ENCODE peak calls at places on chromosomes 3 and 15, in four cellular contexts. R is body of pancreas, Z is upper lobe of left lung, T is PC-9. D is an unnamed sample. For H3K4me1, the result is how much of the 10 kb centered on the place peaks cover.

GRCh38 chr3:54712539-54712938 is 215.3 kb downstream of the LRTM1 start:
- DNase-seq in R (no peak), Z (no peak), T (no peak), D (no peak)

GRCh38 chr3:112360574-112360973 is 27.6 kb downstream of the CD200 start:
- DNase-seq in R (peak), Z (peak), T (no peak), D (no peak)

GRCh38 chr3:4849136-4849535 is 130.1 kb upstream of the BHLHE40 start:
- DNase-seq in R (no peak), Z (no peak), T (no peak), D (no peak)

GRCh38 chr3:154795582-154795981 is 284.5 kb upstream of the MME start:
- DNase-seq in R (no peak), Z (peak), T (no peak), D (peak)

GRCh38 chr15:63473749-63473998 is 30.7 kb upstream of the USP3 start:
- DNase-seq in R (no peak), Z (no peak), T (no peak), D (no peak)

GRCh38 chr3:161171113-161171512 is 50.0 kb upstream of the NMD3 start:
- DNase-seq in R (no peak), Z (peak), T (no peak), D (peak)

GRCh38 chr3:44993471-44994205 is 17.6 kb downstream of the EXOSC7 start:
- DNase-seq in R (no peak), Z (no peak), T (peak), D (peak)

GRCh38 chr15:38486946-38487345 is 33.0 kb downstream of the FAM98B start:
- DNase-seq in R (no peak), Z (no peak), T (no peak), D (peak)

GRCh38 chr3:41580274-41580959 is 381.1 kb downstream of the CTNNB1 start:
- DNase-seq in R (no peak), Z (no peak), T (no peak), D (peak)

GRCh38 chr3:124291008-124291407 is 299.1 kb upstream of the ROPN1 start:
- DNase-seq in R (no peak), Z (no peak), T (no peak), D (no peak)

GRCh38 chr3:4568831-4569230 is 75.7 kb downstream of the ITPR1 start:
- DNase-seq in R (no peak), Z (no peak), T (no peak), D (no peak)

GRCh38 chr15:42726114-42726513 is 10.8 kb downstream of the CDAN1 start:
- DNase-seq in R (no peak), Z (no peak), T (no peak), D (no peak)

GRCh38 chr15:74799843-74800558 is 12.6 kb upstream of the LMAN1L start:
- DNase-seq in R (peak), Z (peak), T (peak), D (peak)

GRCh38 chr15:69538381-69538780 is 85.8 kb downstream of the RPLP1 start:
- DNase-seq in R (no peak), Z (no peak), T (no peak), D (no peak)

GRCh38 chr3:42778644-42779043 is 5.6 kb upstream of the CCDC13 start:
- DNase-seq in R (no peak), Z (no peak), T (no peak), D (no peak)

GRCh38 chr3:156449712-156450574 is 105.0 kb downstream of the SSR3 start:
- DNase-seq in R (no peak), Z (no peak), T (peak), D (no peak)

GRCh38 chr15:98755138-98755537 is 106.8 kb downstream of the IGF1R start:
- DNase-seq in R (no peak), Z (no peak), T (no peak), D (no peak)

GRCh38 chr3:148955544-148956346 is 35.6 kb upstream of the GYG1 start:
- DNase-seq in R (peak), Z (no peak), T (peak), D (peak)

GRCh38 chr3:149898771-149899170 is 71.9 kb downstream of the PFN2 start:
- DNase-seq in R (no peak), Z (no peak), T (no peak), D (no peak)

GRCh38 chr3:10495003-10495402 is 10.4 kb downstream of the ATP2B2 start:
- DNase-seq in R (peak), Z (peak), T (no peak), D (no peak)

GRCh38 chr3:189842681-189843602 is 211.8 kb downstream of the TP63 start:
- DNase-seq in R (no peak), Z (no peak), T (peak), D (no peak)

GRCh38 chr3:45995370-45996192 is at the start of gene FYCO1:
- DNase-seq in R (peak), Z (peak), T (peak), D (peak)

GRCh38 chr3:47910777-47911440 is 105.3 kb downstream of the MAP4 start:
- DNase-seq in R (no peak), Z (no peak), T (peak), D (peak)

GRCh38 chr3:150142936-150143335 is 172.2 kb upstream of the PFN2 start:
- DNase-seq in R (no peak), Z (no peak), T (no peak), D (no peak)

GRCh38 chr3:60708191-60708975 is 542.9 kb downstream of the FHIT start:
- DNase-seq in R (no peak), Z (no peak), T (no peak), D (no peak)

GRCh38 chr3:170414202-170414663 is 4.4 kb upstream of the CLDN11 start:
- DNase-seq in R (peak), Z (peak), T (peak), D (peak)

GRCh38 chr3:138434276-138434874 is at the start of gene ESYT3:
- DNase-seq in R (peak), Z (peak), T (peak), D (peak)

GRCh38 chr15:77764095-77764494 is 131.4 kb upstream of the LINGO1 start:
- DNase-seq in R (no peak), Z (no peak), T (no peak), D (no peak)

GRCh38 chr15:83698294-83698693 is 44.4 kb downstream of the ADAMTSL3 start:
- DNase-seq in R (peak), Z (no peak), T (no peak), D (no peak)

DNA sequence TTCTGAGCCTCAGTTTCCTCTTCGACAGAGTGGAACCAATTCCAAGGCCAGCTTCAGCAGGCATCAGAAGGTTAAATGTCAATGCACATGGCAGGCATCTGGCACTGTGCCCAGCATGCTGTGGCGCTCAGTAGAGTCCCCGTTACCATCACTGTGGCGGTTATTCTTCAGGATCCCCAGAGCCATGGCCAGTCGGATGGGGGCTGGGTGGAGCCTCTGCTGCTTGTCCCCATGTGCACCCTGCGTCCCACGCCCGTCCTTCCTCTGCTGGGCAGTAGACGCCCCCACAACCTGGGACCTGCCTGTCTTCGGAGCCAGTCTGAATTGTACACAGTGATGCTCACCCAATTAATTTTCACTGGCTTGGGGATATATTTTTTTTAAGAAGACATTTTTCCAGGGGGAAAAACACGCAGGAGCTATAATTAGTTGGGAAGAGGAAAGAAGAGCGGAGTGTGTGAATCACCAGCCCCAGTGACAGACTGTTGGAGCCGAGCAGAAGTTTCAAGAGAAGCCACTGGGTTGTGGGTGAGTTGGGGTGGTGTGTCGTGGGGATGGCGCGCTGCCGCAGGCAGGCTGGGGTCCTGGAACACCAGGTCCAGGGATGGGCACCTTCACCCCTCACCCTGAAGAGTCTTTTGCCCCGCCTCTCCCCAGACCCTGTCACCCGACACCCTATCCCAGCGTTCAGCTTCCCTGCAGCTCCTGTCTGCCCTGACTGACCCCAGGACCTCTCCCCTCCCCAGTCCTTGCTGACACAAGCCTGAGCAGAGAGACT is 26.8 kb upstream of the RPL29 start:
- DNase-seq in R (no peak), Z (peak), T (no peak), D (no peak)
- H3K4me1 ChIP-seq in R (under half), Z (under half), T (under half), D (under half)

DNA sequence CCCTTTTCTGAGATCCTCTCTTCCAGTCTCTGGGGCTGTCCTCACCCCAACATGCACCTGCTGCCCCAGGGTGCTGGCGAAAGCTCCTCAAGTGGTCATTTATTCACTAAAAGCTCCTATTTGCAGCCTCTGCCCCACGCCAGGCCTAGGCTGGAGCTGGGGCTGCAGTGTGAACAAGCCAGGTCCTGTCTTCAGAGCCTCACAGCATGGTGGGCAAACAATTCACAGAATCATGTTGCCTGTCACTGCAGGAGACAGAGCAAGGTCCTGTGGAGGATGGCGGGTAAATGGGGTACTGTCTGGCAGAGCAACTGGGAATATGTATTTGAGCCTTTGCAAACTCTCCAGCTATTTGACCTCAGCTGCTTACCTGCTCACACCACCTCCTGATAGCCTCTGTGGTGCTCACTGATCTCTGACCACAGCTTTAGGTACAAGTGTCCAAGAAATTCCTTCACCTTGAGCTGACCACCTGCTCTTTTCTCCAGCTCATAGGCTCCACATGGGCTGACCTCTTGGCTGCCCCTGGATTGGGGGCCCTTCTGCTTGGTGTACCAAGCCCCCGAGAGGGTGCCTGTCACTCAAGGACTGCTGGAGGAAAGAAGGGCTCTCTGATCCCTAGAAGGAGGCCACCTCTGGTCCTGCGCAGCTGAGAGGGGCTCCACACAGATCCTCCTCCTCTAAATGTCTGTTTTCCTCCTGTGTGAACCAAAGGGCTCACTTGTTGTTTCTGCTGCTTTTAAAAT is 35.6 kb downstream of the AMOTL2 start:
- DNase-seq in R (no peak), Z (no peak), T (peak), D (no peak)
- H3K4me1 ChIP-seq in R (under half), Z (under half), T (under half), D (under half)

DNA sequence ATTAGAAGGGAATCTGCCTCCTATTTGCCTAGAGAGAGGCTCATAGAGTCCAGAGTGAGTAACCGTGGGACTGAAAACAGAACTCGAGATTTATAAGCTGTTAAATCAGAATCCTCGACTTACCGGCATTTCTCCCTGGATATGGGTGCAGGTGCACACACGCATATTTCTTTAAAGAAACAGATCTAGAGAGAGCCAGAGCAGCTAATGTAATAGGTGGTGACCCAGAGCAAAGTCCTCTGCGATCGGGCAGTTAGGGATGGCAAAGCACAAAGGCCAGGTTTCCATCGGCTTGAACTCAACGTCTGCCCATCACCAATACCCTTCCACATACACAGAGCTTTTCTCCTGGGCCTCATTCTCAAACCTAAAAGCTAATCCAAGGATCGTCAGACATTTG is 13.8 kb downstream of the RNF168 start:
- DNase-seq in R (no peak), Z (no peak), T (no peak), D (no peak)
- H3K4me1 ChIP-seq in R (under half), Z (under half), T (under half), D (under half)

DNA sequence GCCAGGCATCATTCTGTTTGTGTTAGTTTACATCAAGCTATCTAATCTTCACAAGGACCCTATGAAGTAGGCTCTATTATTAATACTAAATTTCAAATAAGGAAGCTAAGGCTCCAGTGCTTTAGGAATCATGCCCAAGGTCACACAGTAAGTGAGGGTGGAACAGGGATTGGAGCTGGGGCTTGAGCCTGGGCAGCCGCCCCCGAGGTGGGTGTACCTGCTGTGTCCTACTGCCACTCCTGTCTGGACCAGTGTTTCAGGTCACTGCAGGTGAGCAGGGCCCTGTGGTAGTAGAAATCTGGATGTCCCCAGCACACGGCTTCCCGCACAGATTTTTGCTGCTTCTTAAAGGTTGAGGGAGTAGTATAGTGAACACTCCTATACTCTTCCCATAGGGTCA is 6.5 kb downstream of the KLF13 start:
- DNase-seq in R (peak), Z (peak), T (no peak), D (no peak)
- H3K4me1 ChIP-seq in R (half or more), Z (half or more), T (under half), D (under half)

GRCh38 chr3:13110678-13111116 is 37.5 kb upstream of the IQSEC1 start:
- DNase-seq in R (no peak), Z (peak), T (peak), D (no peak)

GRCh38 chr3:13111173-13111873 is 38.1 kb upstream of the IQSEC1 start:
- DNase-seq in R (peak), Z (peak), T (peak), D (no peak)

GRCh38 chr3:13111874-13112520 is 38.8 kb upstream of the IQSEC1 start:
- DNase-seq in R (peak), Z (peak), T (peak), D (no peak)

GRCh38 chr3:13113346-13114335 is 40.4 kb upstream of the IQSEC1 start:
- DNase-seq in R (no peak), Z (no peak), T (no peak), D (no peak)

DNA sequence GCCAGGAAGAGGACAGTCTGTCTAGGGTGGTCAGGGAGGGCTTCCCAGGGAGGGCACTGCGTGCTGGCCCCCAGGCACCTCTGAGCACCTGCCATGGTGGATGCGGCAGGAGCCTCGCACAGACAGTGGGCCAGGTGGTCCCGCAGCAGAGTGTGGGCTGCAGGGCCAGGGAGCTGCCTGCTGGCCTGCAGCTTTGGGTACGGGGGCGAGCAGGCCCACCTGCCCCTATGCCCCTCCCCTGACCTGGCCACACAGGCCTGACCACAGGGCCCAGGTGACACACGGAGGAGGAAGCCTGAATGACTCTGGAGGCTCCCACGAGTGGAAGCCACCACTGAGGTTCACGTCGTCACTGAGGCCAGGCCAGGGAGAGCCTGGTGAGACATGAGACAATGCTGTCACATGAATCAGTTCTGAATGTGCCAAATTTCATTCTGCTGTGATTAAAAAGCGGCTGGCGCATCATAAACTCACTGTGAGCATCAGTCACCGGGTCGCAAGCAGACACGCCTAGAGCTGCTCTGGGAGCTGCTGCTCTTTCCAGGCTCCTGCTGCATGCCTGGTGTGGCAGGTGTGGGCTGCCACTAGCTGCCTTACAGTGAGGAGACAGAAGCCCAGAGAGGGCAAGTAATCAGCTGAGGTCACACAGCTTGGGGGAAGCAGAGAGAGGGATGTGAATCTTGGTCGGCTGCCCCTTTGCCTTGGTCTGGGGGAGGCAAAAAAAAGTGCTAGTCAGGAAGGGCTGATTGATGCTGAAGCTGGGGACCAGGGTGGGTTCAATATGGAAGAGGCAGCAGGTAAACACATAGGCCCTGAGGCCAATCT is 39.5 kb upstream of the IQSEC1 start:
- DNase-seq in R (no peak), Z (no peak), T (peak), D (no peak)
- H3K4me1 ChIP-seq in R (under half), Z (under half), T (half or more), D (under half)

GRCh38 chr3:61819861-61820260 is 258.5 kb downstream of the PTPRG start:
- DNase-seq in R (no peak), Z (no peak), T (no peak), D (no peak)

GRCh38 chr3:61820306-61820992 is 259.1 kb downstream of the PTPRG start:
- DNase-seq in R (no peak), Z (no peak), T (no peak), D (no peak)

GRCh38 chr3:61821823-61822251 is 260.5 kb downstream of the PTPRG start:
- DNase-seq in R (no peak), Z (no peak), T (no peak), D (no peak)

GRCh38 chr3:61824553-61825135 is 263.3 kb downstream of the PTPRG start:
- DNase-seq in R (no peak), Z (no peak), T (no peak), D (no peak)

GRCh38 chr3:61822588-61822987 is 261.2 kb downstream of the PTPRG start:
- DNase-seq in R (no peak), Z (no peak), T (no peak), D (no peak)
- H3K4me1 ChIP-seq in R (under half), Z (under half), T (under half), D (under half)

D was measured in SJSA1.